ENCODE peak calls at places on chromosome 1, in nine cellular contexts. One of them, this sample, is unnamed.

GRCh38 chr1:228166170-228166936 is 749 bp downstream of the IBA57 start:
- DNase-seq in type B pancreatic cell: no peak
- DNase-seq in pancreas: no peak
- DNase-seq in WTC11: peak
- DNase-seq in OCI-LY7: peak
- DNase-seq in thyroid gland: peak
- DNase-seq in Peyer's patch: no peak
- DNase-seq in uterus: no peak
- DNase-seq in RWPE1: peak
- DNase-seq in this sample: no peak

GRCh38 chr1:50080904-50081586 is 27.7 kb upstream of the ELAVL4 start:
- DNase-seq in Peyer's patch: no peak
- DNase-seq in type B pancreatic cell: no peak
- DNase-seq in pancreas: peak
- DNase-seq in uterus: no peak
- DNase-seq in RWPE1: no peak
- DNase-seq in WTC11: peak
- DNase-seq in OCI-LY7: peak
- DNase-seq in thyroid gland: peak
- DNase-seq in this sample: no peak

GRCh38 chr1:97875996-97876395 is 44.8 kb downstream of the DPYD start:
- DNase-seq in Peyer's patch: no peak
- DNase-seq in RWPE1: peak
- DNase-seq in pancreas: no peak
- DNase-seq in OCI-LY7: no peak
- DNase-seq in WTC11: no peak
- DNase-seq in uterus: no peak
- DNase-seq in thyroid gland: no peak
- DNase-seq in type B pancreatic cell: no peak
- DNase-seq in this sample: no peak

GRCh38 chr1:115217150-115218033 is 120.7 kb downstream of the NGF start:
- DNase-seq in pancreas: no peak
- DNase-seq in type B pancreatic cell: no peak
- DNase-seq in Peyer's patch: no peak
- DNase-seq in uterus: peak
- DNase-seq in thyroid gland: peak
- DNase-seq in OCI-LY7: no peak
- DNase-seq in WTC11: no peak
- DNase-seq in RWPE1: no peak
- DNase-seq in this sample: no peak

GRCh38 chr1:185408675-185409270 is 91.7 kb upstream of the IVNS1ABP start:
- DNase-seq in pancreas: no peak
- DNase-seq in thyroid gland: no peak
- DNase-seq in OCI-LY7: no peak
- DNase-seq in RWPE1: no peak
- DNase-seq in WTC11: no peak
- DNase-seq in uterus: no peak
- DNase-seq in Peyer's patch: no peak
- DNase-seq in type B pancreatic cell: no peak
- DNase-seq in this sample: no peak

GRCh38 chr1:26723013-26723991 is 27.5 kb downstream of the ARID1A start:
- DNase-seq in RWPE1: peak
- DNase-seq in pancreas: peak
- DNase-seq in WTC11: peak
- DNase-seq in thyroid gland: peak
- DNase-seq in OCI-LY7: peak
- DNase-seq in uterus: peak
- DNase-seq in Peyer's patch: peak
- DNase-seq in type B pancreatic cell: peak
- DNase-seq in this sample: peak

GRCh38 chr1:109258481-109259466 is 9.4 kb downstream of the CELSR2 start:
- DNase-seq in uterus: no peak
- DNase-seq in pancreas: no peak
- DNase-seq in RWPE1: no peak
- DNase-seq in Peyer's patch: no peak
- DNase-seq in OCI-LY7: no peak
- DNase-seq in thyroid gland: no peak
- DNase-seq in type B pancreatic cell: no peak
- DNase-seq in WTC11: no peak
- DNase-seq in this sample: no peak

GRCh38 chr1:239123243-239123642 is 263.1 kb upstream of the CHRM3 start:
- DNase-seq in uterus: no peak
- DNase-seq in pancreas: no peak
- DNase-seq in WTC11: no peak
- DNase-seq in RWPE1: no peak
- DNase-seq in type B pancreatic cell: no peak
- DNase-seq in Peyer's patch: no peak
- DNase-seq in thyroid gland: no peak
- DNase-seq in OCI-LY7: no peak
- DNase-seq in this sample: no peak

GRCh38 chr1:236623371-236624166 is 19.3 kb upstream of the HEATR1 start:
- DNase-seq in uterus: no peak
- DNase-seq in pancreas: no peak
- DNase-seq in WTC11: no peak
- DNase-seq in OCI-LY7: no peak
- DNase-seq in type B pancreatic cell: no peak
- DNase-seq in RWPE1: no peak
- DNase-seq in Peyer's patch: no peak
- DNase-seq in thyroid gland: no peak
- DNase-seq in this sample: no peak

GRCh38 chr1:183126528-183126927 is 59.5 kb upstream of the LAMC2 start:
- DNase-seq in RWPE1: no peak
- DNase-seq in WTC11: no peak
- DNase-seq in Peyer's patch: no peak
- DNase-seq in pancreas: no peak
- DNase-seq in thyroid gland: no peak
- DNase-seq in type B pancreatic cell: no peak
- DNase-seq in OCI-LY7: no peak
- DNase-seq in uterus: no peak
- DNase-seq in this sample: no peak

GRCh38 chr1:24362416-24362815 is 43.3 kb downstream of the GRHL3 start:
- DNase-seq in OCI-LY7: no peak
- DNase-seq in WTC11: no peak
- DNase-seq in type B pancreatic cell: no peak
- DNase-seq in uterus: no peak
- DNase-seq in Peyer's patch: no peak
- DNase-seq in thyroid gland: no peak
- DNase-seq in pancreas: no peak
- DNase-seq in RWPE1: no peak
- DNase-seq in this sample: no peak

GRCh38 chr1:154329152-154329521 is 3.8 kb downstream of the ATP8B2 start:
- DNase-seq in RWPE1: no peak
- DNase-seq in type B pancreatic cell: no peak
- DNase-seq in Peyer's patch: no peak
- DNase-seq in pancreas: no peak
- DNase-seq in OCI-LY7: no peak
- DNase-seq in WTC11: peak
- DNase-seq in uterus: no peak
- DNase-seq in thyroid gland: peak
- DNase-seq in this sample: no peak

GRCh38 chr1:184301228-184301627 is 85.6 kb upstream of the C1orf21 start:
- DNase-seq in Peyer's patch: no peak
- DNase-seq in WTC11: no peak
- DNase-seq in OCI-LY7: no peak
- DNase-seq in pancreas: no peak
- DNase-seq in uterus: no peak
- DNase-seq in thyroid gland: no peak
- DNase-seq in RWPE1: no peak
- DNase-seq in type B pancreatic cell: no peak
- DNase-seq in this sample: no peak

GRCh38 chr1:192879416-192879815 is 70.6 kb downstream of the RGS2 start:
- DNase-seq in Peyer's patch: no peak
- DNase-seq in OCI-LY7: no peak
- DNase-seq in WTC11: no peak
- DNase-seq in pancreas: no peak
- DNase-seq in uterus: no peak
- DNase-seq in thyroid gland: no peak
- DNase-seq in RWPE1: no peak
- DNase-seq in type B pancreatic cell: no peak
- DNase-seq in this sample: no peak

GRCh38 chr1:26327956-26328362 is 10.2 kb downstream of the CD52 start:
- DNase-seq in WTC11: no peak
- DNase-seq in uterus: no peak
- DNase-seq in OCI-LY7: peak
- DNase-seq in RWPE1: peak
- DNase-seq in thyroid gland: no peak
- DNase-seq in pancreas: no peak
- DNase-seq in type B pancreatic cell: no peak
- DNase-seq in Peyer's patch: no peak
- DNase-seq in this sample: no peak

GRCh38 chr1:179121159-179121938 is 39.5 kb downstream of the TOR3A start:
- DNase-seq in type B pancreatic cell: no peak
- DNase-seq in pancreas: no peak
- DNase-seq in RWPE1: no peak
- DNase-seq in uterus: no peak
- DNase-seq in OCI-LY7: peak
- DNase-seq in WTC11: peak
- DNase-seq in thyroid gland: peak
- DNase-seq in Peyer's patch: no peak
- DNase-seq in this sample: no peak

GRCh38 chr1:46603858-46604549 is at the start of gene MKNK1:
- DNase-seq in type B pancreatic cell: peak
- DNase-seq in thyroid gland: peak
- DNase-seq in RWPE1: peak
- DNase-seq in pancreas: peak
- DNase-seq in Peyer's patch: peak
- DNase-seq in OCI-LY7: peak
- DNase-seq in WTC11: peak
- DNase-seq in uterus: peak
- DNase-seq in this sample: peak
- TF ChIP-seq CTCF in type B pancreatic cell: peak
- TF ChIP-seq CTCF in thyroid gland: no peak
- TF ChIP-seq CTCF in RWPE1: no peak
- TF ChIP-seq CTCF in pancreas: no peak
- TF ChIP-seq CTCF in Peyer's patch: no peak
- TF ChIP-seq CTCF in OCI-LY7: peak
- TF ChIP-seq CTCF in WTC11: no peak
- TF ChIP-seq CTCF in uterus: peak
- TF ChIP-seq CTCF in this sample: peak

DNA sequence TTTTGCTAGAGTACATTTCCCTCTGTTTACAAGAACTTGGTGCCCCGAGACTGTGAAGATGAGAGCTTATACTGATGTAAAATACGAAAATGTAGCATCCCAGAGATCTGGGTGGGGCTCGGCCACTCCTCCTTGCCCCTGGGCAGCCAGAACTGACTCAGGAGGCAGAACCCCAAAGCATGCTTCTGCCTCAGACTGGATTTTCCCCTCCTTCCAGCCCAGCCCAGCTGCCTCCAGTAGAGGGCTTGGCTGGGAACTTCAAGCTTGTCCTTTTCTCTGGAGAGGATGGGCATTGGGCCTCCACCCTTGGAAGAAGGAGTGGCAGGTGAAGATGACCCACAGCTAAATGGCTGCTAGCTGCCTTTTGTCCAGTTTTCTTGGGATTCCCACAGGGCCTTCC is 24.3 kb upstream of the BTG2 start:
- DNase-seq in Peyer's patch: no peak
- DNase-seq in type B pancreatic cell: no peak
- DNase-seq in RWPE1: peak
- DNase-seq in WTC11: no peak
- DNase-seq in uterus: no peak
- DNase-seq in pancreas: peak
- DNase-seq in OCI-LY7: peak
- DNase-seq in thyroid gland: no peak
- DNase-seq in this sample: no peak
- TF ChIP-seq CTCF in Peyer's patch: no peak
- TF ChIP-seq CTCF in type B pancreatic cell: no peak
- TF ChIP-seq CTCF in RWPE1: no peak
- TF ChIP-seq CTCF in WTC11: no peak
- TF ChIP-seq CTCF in uterus: no peak
- TF ChIP-seq CTCF in pancreas: no peak
- TF ChIP-seq CTCF in OCI-LY7: peak
- TF ChIP-seq CTCF in thyroid gland: no peak
- TF ChIP-seq CTCF in this sample: peak

DNA sequence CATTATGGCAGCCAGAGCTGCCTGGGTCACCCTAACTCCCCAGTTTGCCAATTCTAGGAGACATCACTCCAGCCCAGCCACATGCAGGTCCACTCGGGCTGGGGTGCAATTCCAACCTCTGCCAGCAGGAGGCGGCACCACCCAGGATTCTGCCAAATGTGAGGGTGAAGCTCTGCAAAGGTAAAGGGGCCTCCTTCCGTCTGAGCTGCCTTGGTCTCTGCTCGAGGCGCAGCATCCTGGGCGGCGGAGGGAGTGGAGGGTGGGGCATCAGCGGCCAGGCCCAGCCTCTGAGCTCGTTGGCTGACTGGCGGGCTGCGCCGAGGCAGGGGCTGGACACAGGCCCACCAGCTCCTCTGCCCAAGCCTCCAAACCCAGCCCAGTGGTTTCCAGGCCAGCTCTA is 63.8 kb downstream of the ARHGEF16 start:
- DNase-seq in type B pancreatic cell: no peak
- DNase-seq in Peyer's patch: no peak
- DNase-seq in OCI-LY7: no peak
- DNase-seq in RWPE1: no peak
- DNase-seq in thyroid gland: no peak
- DNase-seq in WTC11: peak
- DNase-seq in uterus: no peak
- DNase-seq in pancreas: no peak
- DNase-seq in this sample: no peak
- TF ChIP-seq CTCF in type B pancreatic cell: peak
- TF ChIP-seq CTCF in Peyer's patch: peak
- TF ChIP-seq CTCF in OCI-LY7: peak
- TF ChIP-seq CTCF in RWPE1: peak
- TF ChIP-seq CTCF in thyroid gland: peak
- TF ChIP-seq CTCF in WTC11: peak
- TF ChIP-seq CTCF in uterus: no peak
- TF ChIP-seq CTCF in pancreas: peak
- TF ChIP-seq CTCF in this sample: peak

GRCh38 chr1:117512728-117513321 is 93.0 kb upstream of the TENT5C start:
- DNase-seq in type B pancreatic cell: no peak
- DNase-seq in pancreas: no peak
- DNase-seq in uterus: no peak
- DNase-seq in RWPE1: peak
- DNase-seq in WTC11: no peak
- DNase-seq in thyroid gland: no peak
- DNase-seq in Peyer's patch: no peak
- DNase-seq in OCI-LY7: peak
- DNase-seq in this sample: no peak
- TF ChIP-seq CTCF in type B pancreatic cell: peak
- TF ChIP-seq CTCF in pancreas: peak
- TF ChIP-seq CTCF in uterus: peak
- TF ChIP-seq CTCF in RWPE1: peak
- TF ChIP-seq CTCF in WTC11: peak
- TF ChIP-seq CTCF in thyroid gland: no peak
- TF ChIP-seq CTCF in Peyer's patch: peak
- TF ChIP-seq CTCF in OCI-LY7: peak
- TF ChIP-seq CTCF in this sample: peak